ENCODE peak calls at places on chromosomes 16 and 17, in eight cellular contexts. One of them, this sample, is unnamed.

GRCh38 chr17:15966879-15967248 is 21.9 kb downstream of the ADORA2B start:
- DNase-seq in GM10248: no peak
- DNase-seq in NCI-H748 treated with DMSO at 0.1 percent for 48 hours: no peak
- DNase-seq in GDM1: no peak
- DNase-seq in effector CD4-positive, alpha-beta T cell: no peak
- DNase-seq in AG10803: no peak
- DNase-seq in NCI-H1417: peak
- DNase-seq in M059J: no peak
- DNase-seq in this sample: no peak

GRCh38 chr17:80023261-80024205 is 12.1 kb downstream of the TBC1D16 start:
- DNase-seq in GM10248: no peak
- DNase-seq in NCI-H748 treated with DMSO at 0.1 percent for 48 hours: no peak
- DNase-seq in GDM1: no peak
- DNase-seq in effector CD4-positive, alpha-beta T cell: no peak
- DNase-seq in AG10803: peak
- DNase-seq in NCI-H1417: no peak
- DNase-seq in M059J: no peak
- DNase-seq in this sample: no peak

GRCh38 chr17:81097134-81097942 is 62.4 kb downstream of the BAIAP2 start:
- DNase-seq in GM10248: peak
- DNase-seq in NCI-H748 treated with DMSO at 0.1 percent for 48 hours: no peak
- DNase-seq in GDM1: no peak
- DNase-seq in effector CD4-positive, alpha-beta T cell: peak
- DNase-seq in AG10803: peak
- DNase-seq in NCI-H1417: no peak
- DNase-seq in M059J: peak
- DNase-seq in this sample: no peak

GRCh38 chr16:8655184-8655717 is 19.2 kb upstream of the ABAT start:
- DNase-seq in GM10248: peak
- DNase-seq in NCI-H748 treated with DMSO at 0.1 percent for 48 hours: peak
- DNase-seq in GDM1: peak
- DNase-seq in effector CD4-positive, alpha-beta T cell: no peak
- DNase-seq in AG10803: peak
- DNase-seq in NCI-H1417: no peak
- DNase-seq in M059J: peak
- DNase-seq in this sample: no peak

GRCh38 chr17:66829386-66829864 is 5.5 kb upstream of the CACNG5 start:
- DNase-seq in GM10248: peak
- DNase-seq in NCI-H748 treated with DMSO at 0.1 percent for 48 hours: no peak
- DNase-seq in GDM1: no peak
- DNase-seq in effector CD4-positive, alpha-beta T cell: no peak
- DNase-seq in AG10803: peak
- DNase-seq in NCI-H1417: no peak
- DNase-seq in M059J: peak
- DNase-seq in this sample: no peak

GRCh38 chr16:82824408-82824807 is 197.6 kb downstream of the CDH13 start:
- DNase-seq in GM10248: no peak
- DNase-seq in NCI-H748 treated with DMSO at 0.1 percent for 48 hours: no peak
- DNase-seq in GDM1: no peak
- DNase-seq in effector CD4-positive, alpha-beta T cell: no peak
- DNase-seq in AG10803: no peak
- DNase-seq in NCI-H1417: no peak
- DNase-seq in M059J: peak
- DNase-seq in this sample: no peak

GRCh38 chr17:38915639-38915995 is 9.8 kb upstream of the LASP1NB start:
- DNase-seq in GM10248: no peak
- DNase-seq in NCI-H748 treated with DMSO at 0.1 percent for 48 hours: no peak
- DNase-seq in GDM1: no peak
- DNase-seq in effector CD4-positive, alpha-beta T cell: no peak
- DNase-seq in AG10803: no peak
- DNase-seq in NCI-H1417: no peak
- DNase-seq in M059J: no peak
- DNase-seq in this sample: no peak

GRCh38 chr17:58783380-58783779 is 27.7 kb downstream of the PPM1E start:
- DNase-seq in GM10248: no peak
- DNase-seq in NCI-H748 treated with DMSO at 0.1 percent for 48 hours: no peak
- DNase-seq in GDM1: no peak
- DNase-seq in effector CD4-positive, alpha-beta T cell: no peak
- DNase-seq in AG10803: no peak
- DNase-seq in NCI-H1417: peak
- DNase-seq in M059J: peak
- DNase-seq in this sample: peak

GRCh38 chr16:12971216-12971615 is 69.8 kb downstream of the SHISA9 start:
- DNase-seq in GM10248: no peak
- DNase-seq in NCI-H748 treated with DMSO at 0.1 percent for 48 hours: peak
- DNase-seq in GDM1: no peak
- DNase-seq in effector CD4-positive, alpha-beta T cell: no peak
- DNase-seq in AG10803: peak
- DNase-seq in NCI-H1417: peak
- DNase-seq in M059J: peak
- DNase-seq in this sample: peak

GRCh38 chr17:40317880-40318834 is 9.2 kb downstream of the RARA start:
- DNase-seq in GM10248: peak
- DNase-seq in NCI-H748 treated with DMSO at 0.1 percent for 48 hours: peak
- DNase-seq in GDM1: peak
- DNase-seq in effector CD4-positive, alpha-beta T cell: peak
- DNase-seq in AG10803: peak
- DNase-seq in NCI-H1417: peak
- DNase-seq in M059J: peak
- DNase-seq in this sample: peak

GRCh38 chr17:44352922-44353655 is 8.0 kb downstream of the GRN start:
- DNase-seq in GM10248: no peak
- DNase-seq in NCI-H748 treated with DMSO at 0.1 percent for 48 hours: no peak
- DNase-seq in GDM1: no peak
- DNase-seq in effector CD4-positive, alpha-beta T cell: no peak
- DNase-seq in AG10803: no peak
- DNase-seq in NCI-H1417: no peak
- DNase-seq in M059J: no peak
- DNase-seq in this sample: no peak

GRCh38 chr16:66457888-66458287 is 30.8 kb downstream of the BEAN1 start:
- DNase-seq in GM10248: no peak
- DNase-seq in NCI-H748 treated with DMSO at 0.1 percent for 48 hours: no peak
- DNase-seq in GDM1: no peak
- DNase-seq in effector CD4-positive, alpha-beta T cell: no peak
- DNase-seq in AG10803: peak
- DNase-seq in NCI-H1417: no peak
- DNase-seq in M059J: peak
- DNase-seq in this sample: no peak

GRCh38 chr16:85931596-85932402 is 32.8 kb downstream of the IRF8 start:
- DNase-seq in GM10248: no peak
- DNase-seq in NCI-H748 treated with DMSO at 0.1 percent for 48 hours: no peak
- DNase-seq in GDM1: no peak
- DNase-seq in effector CD4-positive, alpha-beta T cell: no peak
- DNase-seq in AG10803: no peak
- DNase-seq in NCI-H1417: no peak
- DNase-seq in M059J: no peak
- DNase-seq in this sample: no peak

GRCh38 chr17:57675427-57675826 is 69.7 kb downstream of the CCDC182 start:
- DNase-seq in GM10248: no peak
- DNase-seq in NCI-H748 treated with DMSO at 0.1 percent for 48 hours: no peak
- DNase-seq in GDM1: no peak
- DNase-seq in effector CD4-positive, alpha-beta T cell: no peak
- DNase-seq in AG10803: no peak
- DNase-seq in NCI-H1417: no peak
- DNase-seq in M059J: no peak
- DNase-seq in this sample: no peak

GRCh38 chr17:77521076-77521475 is 380.3 kb downstream of the SEC14L1 start:
- DNase-seq in GM10248: no peak
- DNase-seq in NCI-H748 treated with DMSO at 0.1 percent for 48 hours: no peak
- DNase-seq in GDM1: no peak
- DNase-seq in effector CD4-positive, alpha-beta T cell: no peak
- DNase-seq in AG10803: no peak
- DNase-seq in NCI-H1417: no peak
- DNase-seq in M059J: no peak
- DNase-seq in this sample: no peak

GRCh38 chr17:55283256-55283965 is 18.7 kb downstream of the HLF start:
- DNase-seq in GM10248: no peak
- DNase-seq in NCI-H748 treated with DMSO at 0.1 percent for 48 hours: no peak
- DNase-seq in GDM1: no peak
- DNase-seq in effector CD4-positive, alpha-beta T cell: no peak
- DNase-seq in AG10803: no peak
- DNase-seq in NCI-H1417: no peak
- DNase-seq in M059J: peak
- DNase-seq in this sample: no peak

GRCh38 chr16:84312783-84313382 is 18.2 kb downstream of the WFDC1 start:
- DNase-seq in GM10248: no peak
- DNase-seq in NCI-H748 treated with DMSO at 0.1 percent for 48 hours: peak
- DNase-seq in GDM1: no peak
- DNase-seq in effector CD4-positive, alpha-beta T cell: no peak
- DNase-seq in AG10803: no peak
- DNase-seq in NCI-H1417: peak
- DNase-seq in M059J: no peak
- DNase-seq in this sample: peak

GRCh38 chr17:278055-279028 is 74.3 kb downstream of the RPH3AL start:
- DNase-seq in GM10248: no peak
- DNase-seq in NCI-H748 treated with DMSO at 0.1 percent for 48 hours: no peak
- DNase-seq in GDM1: no peak
- DNase-seq in effector CD4-positive, alpha-beta T cell: no peak
- DNase-seq in AG10803: no peak
- DNase-seq in NCI-H1417: no peak
- DNase-seq in M059J: no peak
- DNase-seq in this sample: no peak

This sample was measured in NCI-H1105 treated with DMSO at 0.1 percent for 48 hours.